ENCODE peak calls at places on chromosomes 7 and 10, in nine cellular contexts. One of them, this sample, is unnamed.

GRCh38 chr10:124719213-124719851 is 24.8 kb downstream of the FAM53B start:
- DNase-seq in posterior cingulate gyrus: peak; percentile 96
- DNase-seq in amniotic stem cell: no peak
- DNase-seq in HepG2: no peak
- DNase-seq in astrocyte: peak; percentile 69
- DNase-seq in RCC 7860: no peak
- DNase-seq in dorsolateral prefrontal cortex: peak; percentile 89
- DNase-seq in SW480: peak; percentile 77
- DNase-seq in neural crest cell: no peak
- DNase-seq in this sample: no peak

GRCh38 chr10:112360308-112361270 is 13.3 kb upstream of the ACSL5 start:
- DNase-seq in posterior cingulate gyrus: no peak
- DNase-seq in amniotic stem cell: no peak
- DNase-seq in HepG2: no peak
- DNase-seq in astrocyte: peak; percentile 30
- DNase-seq in RCC 7860: no peak
- DNase-seq in dorsolateral prefrontal cortex: no peak
- DNase-seq in SW480: no peak
- DNase-seq in neural crest cell: no peak
- DNase-seq in this sample: no peak

GRCh38 chr7:6197801-6198551 is 74.4 kb downstream of the CYTH3 start:
- DNase-seq in posterior cingulate gyrus: no peak
- DNase-seq in amniotic stem cell: no peak
- DNase-seq in HepG2: no peak
- DNase-seq in astrocyte: no peak
- DNase-seq in RCC 7860: no peak
- DNase-seq in dorsolateral prefrontal cortex: no peak
- DNase-seq in SW480: no peak
- DNase-seq in neural crest cell: no peak
- DNase-seq in this sample: no peak

GRCh38 chr7:20241491-20242261 is 24.5 kb upstream of the MACC1 start:
- DNase-seq in posterior cingulate gyrus: no peak
- DNase-seq in amniotic stem cell: peak; percentile 60
- DNase-seq in HepG2: peak; percentile 20
- DNase-seq in astrocyte: peak; percentile 99
- DNase-seq in RCC 7860: peak; percentile 98
- DNase-seq in dorsolateral prefrontal cortex: no peak
- DNase-seq in SW480: peak; percentile 97
- DNase-seq in neural crest cell: no peak
- DNase-seq in this sample: no peak

GRCh38 chr7:148865283-148865682 is 18.8 kb downstream of the EZH2 start:
- DNase-seq in posterior cingulate gyrus: no peak
- DNase-seq in amniotic stem cell: no peak
- DNase-seq in HepG2: no peak
- DNase-seq in astrocyte: no peak
- DNase-seq in RCC 7860: no peak
- DNase-seq in dorsolateral prefrontal cortex: no peak
- DNase-seq in SW480: no peak
- DNase-seq in neural crest cell: no peak
- DNase-seq in this sample: peak; percentile 57

GRCh38 chr10:48608279-48608681 is 3.4 kb upstream of the ARHGAP22 start:
- DNase-seq in posterior cingulate gyrus: no peak
- DNase-seq in amniotic stem cell: no peak
- DNase-seq in HepG2: peak; percentile 6
- DNase-seq in astrocyte: no peak
- DNase-seq in RCC 7860: no peak
- DNase-seq in dorsolateral prefrontal cortex: no peak
- DNase-seq in SW480: peak; percentile 36
- DNase-seq in neural crest cell: no peak
- DNase-seq in this sample: peak; percentile 77

GRCh38 chr7:21507627-21508343 is 35.1 kb upstream of the DNAH11 start:
- DNase-seq in posterior cingulate gyrus: peak; percentile 51
- DNase-seq in amniotic stem cell: no peak
- DNase-seq in HepG2: peak; percentile 34
- DNase-seq in astrocyte: peak; percentile 6
- DNase-seq in RCC 7860: no peak
- DNase-seq in dorsolateral prefrontal cortex: no peak
- DNase-seq in SW480: no peak
- DNase-seq in neural crest cell: peak; percentile 11
- DNase-seq in this sample: peak; percentile 60

GRCh38 chr7:108135446-108136190 is 5.5 kb upstream of the LAMB4 start:
- DNase-seq in posterior cingulate gyrus: no peak
- DNase-seq in amniotic stem cell: no peak
- DNase-seq in HepG2: no peak
- DNase-seq in astrocyte: no peak
- DNase-seq in RCC 7860: no peak
- DNase-seq in dorsolateral prefrontal cortex: no peak
- DNase-seq in SW480: no peak
- DNase-seq in neural crest cell: no peak
- DNase-seq in this sample: no peak

GRCh38 chr7:80929619-80930018 is 10.8 kb upstream of the SEMA3C start:
- DNase-seq in posterior cingulate gyrus: no peak
- DNase-seq in amniotic stem cell: no peak
- DNase-seq in HepG2: no peak
- DNase-seq in astrocyte: no peak
- DNase-seq in RCC 7860: peak; percentile 91
- DNase-seq in dorsolateral prefrontal cortex: no peak
- DNase-seq in SW480: no peak
- DNase-seq in neural crest cell: no peak
- DNase-seq in this sample: no peak

GRCh38 chr10:76917071-76917470 is 720.5 kb downstream of the KCNMA1 start:
- DNase-seq in posterior cingulate gyrus: no peak
- DNase-seq in amniotic stem cell: no peak
- DNase-seq in HepG2: no peak
- DNase-seq in astrocyte: no peak
- DNase-seq in RCC 7860: no peak
- DNase-seq in dorsolateral prefrontal cortex: no peak
- DNase-seq in SW480: no peak
- DNase-seq in neural crest cell: no peak
- DNase-seq in this sample: no peak

GRCh38 chr10:131625041-131625440 is 275.8 kb upstream of the PPP2R2D start:
- DNase-seq in posterior cingulate gyrus: no peak
- DNase-seq in amniotic stem cell: no peak
- DNase-seq in HepG2: no peak
- DNase-seq in astrocyte: no peak
- DNase-seq in RCC 7860: no peak
- DNase-seq in dorsolateral prefrontal cortex: no peak
- DNase-seq in SW480: no peak
- DNase-seq in neural crest cell: no peak
- DNase-seq in this sample: peak; percentile 44

GRCh38 chr7:17406756-17407155 is 108.3 kb downstream of the AHR start:
- DNase-seq in posterior cingulate gyrus: no peak
- DNase-seq in amniotic stem cell: no peak
- DNase-seq in HepG2: no peak
- DNase-seq in astrocyte: peak; percentile 36
- DNase-seq in RCC 7860: no peak
- DNase-seq in dorsolateral prefrontal cortex: no peak
- DNase-seq in SW480: no peak
- DNase-seq in neural crest cell: no peak
- DNase-seq in this sample: no peak

GRCh38 chr7:108455833-108456677 is at the start of gene NRCAM:
- DNase-seq in posterior cingulate gyrus: peak; percentile 95
- DNase-seq in amniotic stem cell: no peak
- DNase-seq in HepG2: no peak
- DNase-seq in astrocyte: peak; percentile 44
- DNase-seq in RCC 7860: no peak
- DNase-seq in dorsolateral prefrontal cortex: peak; percentile 82
- DNase-seq in SW480: peak; percentile 51
- DNase-seq in neural crest cell: peak; percentile 77
- DNase-seq in this sample: peak; percentile 91

GRCh38 chr10:76547352-76547972 is 1090.1 kb downstream of the KCNMA1 start:
- DNase-seq in posterior cingulate gyrus: peak; percentile 90
- DNase-seq in amniotic stem cell: peak; percentile 64
- DNase-seq in HepG2: peak; percentile 74
- DNase-seq in astrocyte: peak; percentile 51
- DNase-seq in RCC 7860: peak; percentile 61
- DNase-seq in dorsolateral prefrontal cortex: peak; percentile 61
- DNase-seq in SW480: peak; percentile 73
- DNase-seq in neural crest cell: peak; percentile 92
- DNase-seq in this sample: peak; percentile 83

GRCh38 chr7:72405389-72405788 is 6.7 kb downstream of the CALN1 start:
- DNase-seq in posterior cingulate gyrus: peak; percentile 93
- DNase-seq in amniotic stem cell: no peak
- DNase-seq in HepG2: no peak
- DNase-seq in astrocyte: no peak
- DNase-seq in RCC 7860: no peak
- DNase-seq in dorsolateral prefrontal cortex: peak; percentile 83
- DNase-seq in SW480: peak; percentile 87
- DNase-seq in neural crest cell: no peak
- DNase-seq in this sample: no peak

GRCh38 chr7:117859246-117859812 is 13.9 kb downstream of the CTTNBP2 start:
- DNase-seq in posterior cingulate gyrus: no peak
- DNase-seq in amniotic stem cell: no peak
- DNase-seq in HepG2: no peak
- DNase-seq in astrocyte: no peak
- DNase-seq in RCC 7860: no peak
- DNase-seq in dorsolateral prefrontal cortex: no peak
- DNase-seq in SW480: no peak
- DNase-seq in neural crest cell: no peak
- DNase-seq in this sample: no peak

GRCh38 chr10:37488792-37489657 is 363.6 kb downstream of the ANKRD30A start:
- DNase-seq in posterior cingulate gyrus: no peak
- DNase-seq in amniotic stem cell: no peak
- DNase-seq in HepG2: peak; percentile 1
- DNase-seq in astrocyte: no peak
- DNase-seq in RCC 7860: peak; percentile 92
- DNase-seq in dorsolateral prefrontal cortex: no peak
- DNase-seq in SW480: no peak
- DNase-seq in neural crest cell: no peak
- DNase-seq in this sample: no peak

GRCh38 chr7:87312215-87312865 is 33.1 kb upstream of the CROT start:
- DNase-seq in posterior cingulate gyrus: peak; percentile 94
- DNase-seq in amniotic stem cell: peak; percentile 7
- DNase-seq in HepG2: peak; percentile 56
- DNase-seq in astrocyte: peak; percentile 33
- DNase-seq in RCC 7860: peak; percentile 69
- DNase-seq in dorsolateral prefrontal cortex: no peak
- DNase-seq in SW480: peak; percentile 86
- DNase-seq in neural crest cell: peak; percentile 62
- DNase-seq in this sample: peak; percentile 71

GRCh38 chr7:92631067-92631829 is 41.1 kb upstream of the FAM133B start:
- DNase-seq in posterior cingulate gyrus: no peak
- DNase-seq in amniotic stem cell: no peak
- DNase-seq in HepG2: no peak
- DNase-seq in astrocyte: no peak
- DNase-seq in RCC 7860: peak; percentile 47
- DNase-seq in dorsolateral prefrontal cortex: no peak
- DNase-seq in SW480: peak; percentile 81
- DNase-seq in neural crest cell: no peak
- DNase-seq in this sample: no peak

GRCh38 chr7:98217623-98218582 is 6.7 kb downstream of the BHLHA15 start:
- DNase-seq in posterior cingulate gyrus: peak; percentile 96
- DNase-seq in amniotic stem cell: no peak
- DNase-seq in HepG2: peak; percentile 38
- DNase-seq in astrocyte: no peak
- DNase-seq in RCC 7860: no peak
- DNase-seq in dorsolateral prefrontal cortex: peak; percentile 81
- DNase-seq in SW480: peak; percentile 21
- DNase-seq in neural crest cell: peak; percentile 40
- DNase-seq in this sample: no peak

GRCh38 chr10:132129431-132129830 is 57.3 kb upstream of the DPYSL4 start:
- DNase-seq in posterior cingulate gyrus: peak; percentile 83
- DNase-seq in amniotic stem cell: no peak
- DNase-seq in HepG2: no peak
- DNase-seq in astrocyte: no peak
- DNase-seq in RCC 7860: no peak
- DNase-seq in dorsolateral prefrontal cortex: peak; percentile 16
- DNase-seq in SW480: no peak
- DNase-seq in neural crest cell: no peak
- DNase-seq in this sample: peak; percentile 95

GRCh38 chr10:7274293-7274692 is 136.5 kb downstream of the SFMBT2 start:
- DNase-seq in posterior cingulate gyrus: no peak
- DNase-seq in amniotic stem cell: no peak
- DNase-seq in HepG2: no peak
- DNase-seq in astrocyte: no peak
- DNase-seq in RCC 7860: no peak
- DNase-seq in dorsolateral prefrontal cortex: no peak
- DNase-seq in SW480: no peak
- DNase-seq in neural crest cell: no peak
- DNase-seq in this sample: no peak

GRCh38 chr7:20964214-20964613 is 177.5 kb upstream of the SP8 start:
- DNase-seq in posterior cingulate gyrus: no peak
- DNase-seq in amniotic stem cell: no peak
- DNase-seq in HepG2: no peak
- DNase-seq in astrocyte: no peak
- DNase-seq in RCC 7860: no peak
- DNase-seq in dorsolateral prefrontal cortex: no peak
- DNase-seq in SW480: peak; percentile 55
- DNase-seq in neural crest cell: no peak
- DNase-seq in this sample: no peak

GRCh38 chr7:471866-472639 is 47.6 kb downstream of the PDGFA start:
- DNase-seq in posterior cingulate gyrus: peak; percentile 82
- DNase-seq in amniotic stem cell: peak; percentile 56
- DNase-seq in HepG2: peak; percentile 91
- DNase-seq in astrocyte: peak; percentile 98
- DNase-seq in RCC 7860: no peak
- DNase-seq in dorsolateral prefrontal cortex: peak; percentile 43
- DNase-seq in SW480: no peak
- DNase-seq in neural crest cell: no peak
- DNase-seq in this sample: peak; percentile 70

GRCh38 chr7:25173184-25173583 is 48.1 kb upstream of the CYCS start:
- DNase-seq in posterior cingulate gyrus: no peak
- DNase-seq in amniotic stem cell: no peak
- DNase-seq in HepG2: no peak
- DNase-seq in astrocyte: no peak
- DNase-seq in RCC 7860: no peak
- DNase-seq in dorsolateral prefrontal cortex: no peak
- DNase-seq in SW480: no peak
- DNase-seq in neural crest cell: no peak
- DNase-seq in this sample: no peak

GRCh38 chr7:104275900-104276299 is 52.5 kb upstream of the LHFPL3 start:
- DNase-seq in posterior cingulate gyrus: no peak
- DNase-seq in amniotic stem cell: no peak
- DNase-seq in HepG2: peak; percentile 4
- DNase-seq in astrocyte: no peak
- DNase-seq in RCC 7860: no peak
- DNase-seq in dorsolateral prefrontal cortex: no peak
- DNase-seq in SW480: peak; percentile 63
- DNase-seq in neural crest cell: no peak
- DNase-seq in this sample: no peak

GRCh38 chr10:69801434-69802315 is at the start of gene COL13A1:
- DNase-seq in posterior cingulate gyrus: no peak
- DNase-seq in amniotic stem cell: peak; percentile 45
- DNase-seq in HepG2: no peak
- DNase-seq in astrocyte: peak; percentile 68
- DNase-seq in RCC 7860: peak; percentile 55
- DNase-seq in dorsolateral prefrontal cortex: no peak
- DNase-seq in SW480: peak; percentile 69
- DNase-seq in neural crest cell: peak; percentile 46
- DNase-seq in this sample: peak; percentile 89

GRCh38 chr10:48509061-48509772 is 95.7 kb downstream of the ARHGAP22 start:
- DNase-seq in posterior cingulate gyrus: no peak
- DNase-seq in amniotic stem cell: no peak
- DNase-seq in HepG2: no peak
- DNase-seq in astrocyte: no peak
- DNase-seq in RCC 7860: no peak
- DNase-seq in dorsolateral prefrontal cortex: no peak
- DNase-seq in SW480: no peak
- DNase-seq in neural crest cell: no peak
- DNase-seq in this sample: no peak

GRCh38 chr10:89480047-89480446 is 55.3 kb downstream of the SLC16A12 start:
- DNase-seq in posterior cingulate gyrus: no peak
- DNase-seq in amniotic stem cell: no peak
- DNase-seq in HepG2: no peak
- DNase-seq in astrocyte: no peak
- DNase-seq in RCC 7860: no peak
- DNase-seq in dorsolateral prefrontal cortex: no peak
- DNase-seq in SW480: no peak
- DNase-seq in neural crest cell: no peak
- DNase-seq in this sample: no peak

GRCh38 chr10:97180367-97180763 is 5.4 kb downstream of the SLIT1 start:
- DNase-seq in posterior cingulate gyrus: peak; percentile 68
- DNase-seq in amniotic stem cell: no peak
- DNase-seq in HepG2: no peak
- DNase-seq in astrocyte: no peak
- DNase-seq in RCC 7860: no peak
- DNase-seq in dorsolateral prefrontal cortex: no peak
- DNase-seq in SW480: no peak
- DNase-seq in neural crest cell: no peak
- DNase-seq in this sample: peak; percentile 37

GRCh38 chr7:76201732-76202665 is at the start of gene SRRM3:
- DNase-seq in posterior cingulate gyrus: peak; percentile 98
- DNase-seq in amniotic stem cell: peak; percentile 72
- DNase-seq in HepG2: peak; percentile 63
- DNase-seq in astrocyte: peak; percentile 61
- DNase-seq in RCC 7860: peak; percentile 45
- DNase-seq in dorsolateral prefrontal cortex: peak; percentile 88
- DNase-seq in SW480: peak; percentile 80
- DNase-seq in neural crest cell: peak; percentile 91
- DNase-seq in this sample: peak; percentile 92